ENCODE peak calls at places on chromosomes 16 and 17, in eight cellular contexts. V is cardiac fibroblast; H is tibial nerve; Z is AG10803; T is effector CD4-positive, alpha-beta T cell; Y is naive thymus-derived CD4-positive, alpha-beta T cell; F is T-helper 1 cell; M is activated naive CD4-positive, alpha-beta T cell treated with anti-CD3 and anti-CD28 coated beads, Interleukin-2, amount 10 ng/mL, durations not matched to agents 7 days and 5 days. O is an unnamed sample.

GRCh38 chr17:7440113-7440822 is 956 bp downstream of the FGF11 start:
- DNase-seq in V (peak), H (no peak), Z (no peak), T (no peak), Y (no peak), F (no peak), M (peak), O (peak)

GRCh38 chr16:79402356-79402755 is 198.2 kb downstream of the MAF start:
- DNase-seq in V (no peak), H (no peak), Z (no peak), T (no peak), Y (no peak), F (no peak), M (no peak), O (no peak)

GRCh38 chr17:77124192-77124908 is 16.4 kb upstream of the SEC14L1 start:
- DNase-seq in V (peak), H (peak), Z (peak), T (no peak), Y (no peak), F (no peak), M (no peak), O (no peak)

GRCh38 chr17:72150632-72151460 is 30.0 kb downstream of the SOX9 start:
- DNase-seq in V (no peak), H (no peak), Z (peak), T (no peak), Y (no peak), F (no peak), M (no peak), O (no peak)

GRCh38 chr17:80316927-80317705 is 56.5 kb downstream of the RNF213 start:
- DNase-seq in V (peak), H (no peak), Z (no peak), T (no peak), Y (no peak), F (no peak), M (no peak), O (no peak)

GRCh38 chr17:44826123-44826790 is 3.8 kb downstream of the GJC1 start:
- DNase-seq in V (no peak), H (no peak), Z (no peak), T (no peak), Y (no peak), F (no peak), M (no peak), O (no peak)

GRCh38 chr17:43599835-43600234 is 53.7 kb upstream of the ETV4 start:
- DNase-seq in V (peak), H (peak), Z (peak), T (no peak), Y (no peak), F (no peak), M (no peak), O (no peak)

GRCh38 chr16:78932395-78932794 is 668.1 kb downstream of the MAF start:
- DNase-seq in V (no peak), H (no peak), Z (no peak), T (no peak), Y (no peak), F (no peak), M (no peak), O (no peak)

GRCh38 chr16:70778901-70779309 is 22.1 kb downstream of the VAC14 start:
- DNase-seq in V (peak), H (peak), Z (peak), T (no peak), Y (no peak), F (no peak), M (no peak), O (no peak)

GRCh38 chr17:20032636-20033035 is 23.5 kb downstream of the SPECC1 start:
- DNase-seq in V (no peak), H (no peak), Z (no peak), T (no peak), Y (no peak), F (no peak), M (no peak), O (no peak)

GRCh38 chr16:17367932-17368331 is 102.8 kb downstream of the XYLT1 start:
- DNase-seq in V (peak), H (no peak), Z (peak), T (no peak), Y (no peak), F (no peak), M (no peak), O (no peak)

GRCh38 chr17:21464611-21465021 is 88.5 kb downstream of the KCNJ12 start:
- DNase-seq in V (no peak), H (no peak), Z (no peak), T (no peak), Y (no peak), F (no peak), M (no peak), O (no peak)

GRCh38 chr17:35448214-35448898 is at the start of gene SLFN13:
- DNase-seq in V (peak), H (peak), Z (peak), T (peak), Y (peak), F (peak), M (peak), O (peak)

GRCh38 chr17:15966183-15966878 is 21.4 kb downstream of the ADORA2B start:
- DNase-seq in V (peak), H (no peak), Z (no peak), T (no peak), Y (peak), F (no peak), M (no peak), O (no peak)

GRCh38 chr17:67608691-67609090 is 109.0 kb upstream of the NOL11 start:
- DNase-seq in V (peak), H (no peak), Z (peak), T (no peak), Y (no peak), F (no peak), M (no peak), O (no peak)

GRCh38 chr17:79019631-79020584 is 4.1 kb upstream of the C1QTNF1 start:
- DNase-seq in V (peak), H (peak), Z (peak), T (peak), Y (peak), F (peak), M (peak), O (peak)

GRCh38 chr17:57221366-57222350 is 34.7 kb upstream of the MSI2 start:
- DNase-seq in V (no peak), H (no peak), Z (no peak), T (no peak), Y (no peak), F (no peak), M (no peak), O (no peak)

GRCh38 chr17:43438626-43439529 is 40.1 kb downstream of the ARL4D start:
- DNase-seq in V (no peak), H (no peak), Z (no peak), T (no peak), Y (no peak), F (no peak), M (no peak), O (no peak)

GRCh38 chr17:17171991-17172939 is 33.9 kb downstream of the PLD6 start:
- DNase-seq in V (no peak), H (no peak), Z (no peak), T (no peak), Y (no peak), F (no peak), M (no peak), O (no peak)

GRCh38 chr17:60598001-60598736 is 1.8 kb upstream of the PPM1D start:
- DNase-seq in V (no peak), H (no peak), Z (no peak), T (no peak), Y (no peak), F (no peak), M (no peak), O (no peak)

GRCh38 chr16:2898831-2899563 is 12.7 kb upstream of the FLYWCH1 start:
- DNase-seq in V (no peak), H (no peak), Z (no peak), T (no peak), Y (no peak), F (no peak), M (no peak), O (no peak)

GRCh38 chr17:31394544-31394943 is 3.1 kb downstream of the RAB11FIP4 start:
- DNase-seq in V (peak), H (peak), Z (peak), T (no peak), Y (peak), F (peak), M (peak), O (no peak)

GRCh38 chr16:4697867-4698291 is 4.5 kb downstream of the NUDT16L1 start:
- DNase-seq in V (no peak), H (no peak), Z (no peak), T (no peak), Y (no peak), F (no peak), M (no peak), O (no peak)

GRCh38 chr16:81707411-81708321 is 71.4 kb upstream of the PLCG2 start:
- DNase-seq in V (peak), H (no peak), Z (peak), T (no peak), Y (no peak), F (no peak), M (no peak), O (no peak)

GRCh38 chr17:81543339-81543675 is 8.8 kb downstream of the FAAP100 start:
- DNase-seq in V (no peak), H (no peak), Z (no peak), T (no peak), Y (no peak), F (no peak), M (no peak), O (no peak)

GRCh38 chr17:17525956-17526355 is 29.8 kb upstream of the RASD1 start:
- DNase-seq in V (no peak), H (no peak), Z (no peak), T (no peak), Y (no peak), F (no peak), M (no peak), O (no peak)

GRCh38 chr16:67758006-67758405 is 38.9 kb upstream of the GFOD2 start:
- DNase-seq in V (no peak), H (no peak), Z (no peak), T (no peak), Y (no peak), F (no peak), M (no peak), O (no peak)

GRCh38 chr17:62163847-62164246 is 98.8 kb upstream of the MED13 start:
- DNase-seq in V (no peak), H (no peak), Z (no peak), T (no peak), Y (no peak), F (no peak), M (no peak), O (no peak)

GRCh38 chr17:79986441-79987186 is 49.1 kb downstream of the TBC1D16 start:
- DNase-seq in V (peak), H (no peak), Z (no peak), T (no peak), Y (no peak), F (no peak), M (no peak), O (no peak)

GRCh38 chr16:86391987-86392386 is 118.3 kb upstream of the FOXF1 start:
- DNase-seq in V (no peak), H (no peak), Z (peak), T (no peak), Y (no peak), F (no peak), M (no peak), O (no peak)

GRCh38 chr16:19810817-19811731 is 73.6 kb downstream of the GPRC5B start:
- DNase-seq in V (peak), H (no peak), Z (peak), T (no peak), Y (no peak), F (no peak), M (no peak), O (no peak)

GRCh38 chr17:16918443-16918842 is 53.5 kb downstream of the TNFRSF13B start:
- DNase-seq in V (no peak), H (no peak), Z (no peak), T (no peak), Y (no peak), F (no peak), M (no peak), O (no peak)

O was measured in central memory CD4-positive, alpha-beta T cell.